ENCODE peak calls at places on chromosomes 5 and 9, in ten cellular contexts. A, V, B, D, M, N, E, K, P and G are unnamed samples.
A peak's percentile ranks its signal among the peaks of the same experiment; 100 is the strongest.

GRCh38 chr9:117546894-117547293 is 132.0 kb upstream of the ASTN2 start:
- DNase-seq in A (peak; percentile 48), V (no peak), B (no peak), D (no peak), M (no peak), N (no peak), E (no peak), K (peak; percentile 4), P (no peak), G (no peak)

GRCh38 chr5:53631251-53631650 is 70.8 kb downstream of the NDUFS4 start:
- DNase-seq in A (no peak), V (no peak), B (no peak), D (no peak), M (no peak), N (no peak), E (no peak), K (no peak), P (no peak), G (no peak)

GRCh38 chr9:120610975-120611689 is 31.2 kb upstream of the CDK5RAP2 start:
- DNase-seq in A (no peak), V (no peak), B (no peak), D (no peak), M (no peak), N (no peak), E (no peak), K (peak; percentile 38), P (no peak), G (no peak)

GRCh38 chr9:126009047-126009446 is 261.9 kb downstream of the PBX3 start:
- DNase-seq in A (no peak), V (no peak), B (no peak), D (no peak), M (no peak), N (no peak), E (no peak), K (peak; percentile 50), P (no peak), G (no peak)

GRCh38 chr9:4927701-4928100 is 57.4 kb upstream of the JAK2 start:
- DNase-seq in A (no peak), V (no peak), B (no peak), D (no peak), M (no peak), N (no peak), E (no peak), K (no peak), P (no peak), G (no peak)

GRCh38 chr5:131769337-131769736 is 27.5 kb downstream of the FNIP1 start:
- DNase-seq in A (no peak), V (no peak), B (no peak), D (no peak), M (no peak), N (no peak), E (no peak), K (no peak), P (no peak), G (no peak)

GRCh38 chr5:172953776-172954189 is 5.4 kb upstream of the RPL26L1 start:
- DNase-seq in A (no peak), V (no peak), B (no peak), D (no peak), M (no peak), N (no peak), E (no peak), K (peak; percentile 85), P (no peak), G (no peak)

GRCh38 chr5:140217299-140218026 is 42.5 kb downstream of the CYSTM1 start:
- DNase-seq in A (no peak), V (no peak), B (no peak), D (no peak), M (no peak), N (no peak), E (no peak), K (no peak), P (no peak), G (no peak)

GRCh38 chr9:112507281-112507680 is 20.7 kb downstream of the KIAA1958 start:
- DNase-seq in A (no peak), V (no peak), B (no peak), D (no peak), M (no peak), N (no peak), E (no peak), K (no peak), P (no peak), G (no peak)

GRCh38 chr9:112094240-112094639 is 80.9 kb downstream of the SUSD1 start:
- DNase-seq in A (no peak), V (no peak), B (no peak), D (no peak), M (no peak), N (no peak), E (no peak), K (no peak), P (no peak), G (no peak)

GRCh38 chr5:179906795-179907569 is 715 bp downstream of the TBC1D9B start:
- DNase-seq in A (peak; percentile 70), V (peak; percentile 53), B (no peak), D (peak; percentile 8), M (no peak), N (peak; percentile 16), E (peak; percentile 38), K (no peak), P (no peak), G (no peak)

GRCh38 chr9:22147818-22148573 is 138.9 kb upstream of the CDKN2B start:
- DNase-seq in A (no peak), V (no peak), B (no peak), D (no peak), M (no peak), N (peak; percentile 27), E (no peak), K (peak; percentile 90), P (no peak), G (no peak)

GRCh38 chr5:88269222-88269771 is 652 bp upstream of the TMEM161B start:
- DNase-seq in A (no peak), V (no peak), B (no peak), D (no peak), M (no peak), N (peak; percentile 9), E (peak; percentile 11), K (no peak), P (no peak), G (no peak)

GRCh38 chr5:107248065-107248695 is 422.6 kb downstream of the EFNA5 start:
- DNase-seq in A (peak; percentile 78), V (peak; percentile 53), B (no peak), D (no peak), M (no peak), N (peak; percentile 49), E (no peak), K (peak; percentile 66), P (no peak), G (no peak)

GRCh38 chr9:19127881-19128719 is 808 bp upstream of the PLIN2 start:
- DNase-seq in A (peak; percentile 66), V (peak; percentile 73), B (peak; percentile 16), D (no peak), M (peak; percentile 14), N (peak; percentile 28), E (peak; percentile 47), K (peak; percentile 29), P (no peak), G (no peak)

GRCh38 chr5:112779531-112779930 is 41.8 kb downstream of the APC start:
- DNase-seq in A (no peak), V (no peak), B (no peak), D (no peak), M (no peak), N (no peak), E (no peak), K (no peak), P (no peak), G (no peak)

GRCh38 chr9:131885144-131885609 is 145.3 kb upstream of the RAPGEF1 start:
- DNase-seq in A (no peak), V (no peak), B (no peak), D (no peak), M (no peak), N (no peak), E (no peak), K (no peak), P (no peak), G (no peak)

GRCh38 chr5:102971693-102972293 is 148.1 kb downstream of the GIN1 start:
- DNase-seq in A (no peak), V (no peak), B (no peak), D (no peak), M (no peak), N (no peak), E (no peak), K (peak; percentile 42), P (no peak), G (no peak)

GRCh38 chr5:16975950-16976624 is 40.0 kb upstream of the MYO10 start:
- DNase-seq in A (no peak), V (no peak), B (no peak), D (no peak), M (no peak), N (no peak), E (no peak), K (no peak), P (no peak), G (no peak)

GRCh38 chr5:144684899-144685298 is 514.2 kb downstream of the KCTD16 start:
- DNase-seq in A (no peak), V (no peak), B (no peak), D (no peak), M (no peak), N (no peak), E (no peak), K (no peak), P (no peak), G (no peak)

GRCh38 chr5:169384661-169385060 is 83.7 kb upstream of the SLIT3 start:
- DNase-seq in A (no peak), V (no peak), B (no peak), D (no peak), M (no peak), N (no peak), E (no peak), K (no peak), P (no peak), G (no peak)

GRCh38 chr5:139799359-139799758 is 3.8 kb downstream of the PSD2 start:
- DNase-seq in A (no peak), V (peak; percentile 6), B (no peak), D (no peak), M (no peak), N (no peak), E (no peak), K (no peak), P (no peak), G (no peak)

GRCh38 chr5:122149691-122150090 is 20.3 kb downstream of the ZNF474 start:
- DNase-seq in A (no peak), V (no peak), B (no peak), D (no peak), M (no peak), N (no peak), E (no peak), K (no peak), P (no peak), G (no peak)

GRCh38 chr9:105694848-105695581 is 674 bp downstream of the TMEM38B start:
- DNase-seq in A (peak; percentile 83), V (peak; percentile 81), B (peak; percentile 71), D (peak; percentile 27), M (peak; percentile 8), N (peak; percentile 67), E (peak; percentile 54), K (peak; percentile 51), P (no peak), G (peak; percentile 58)

GRCh38 chr9:108043585-108043984 is 554.0 kb upstream of the KLF4 start:
- DNase-seq in A (no peak), V (no peak), B (no peak), D (no peak), M (no peak), N (no peak), E (no peak), K (no peak), P (no peak), G (no peak)

GRCh38 chr9:105912868-105913516 is 218.7 kb downstream of the TMEM38B start:
- DNase-seq in A (no peak), V (no peak), B (no peak), D (no peak), M (no peak), N (no peak), E (no peak), K (peak; percentile 28), P (no peak), G (no peak)

GRCh38 chr9:969693-970309 is 6.7 kb upstream of the DMRT3 start:
- DNase-seq in A (no peak), V (no peak), B (no peak), D (no peak), M (no peak), N (no peak), E (no peak), K (no peak), P (no peak), G (no peak)

GRCh38 chr5:127785098-127785927 is 82.1 kb downstream of the CCDC192 start:
- DNase-seq in A (no peak), V (no peak), B (no peak), D (no peak), M (no peak), N (peak; percentile 60), E (no peak), K (peak; percentile 7), P (no peak), G (no peak)